ENCODE peak calls at places on chromosomes 11 and 22, in eight cellular contexts. One of them, this sample, is unnamed.

GRCh38 chr11:93608280-93608862 is 53.1 kb upstream of the CEP295 start:
- DNase-seq in AG04449: no peak
- DNase-seq in astrocyte of the spinal cord: no peak
- DNase-seq in GM20000: no peak
- DNase-seq in thyroid gland: no peak
- DNase-seq in MM.1S: no peak
- DNase-seq in endothelial cell: no peak
- DNase-seq in heart left ventricle: no peak
- DNase-seq in this sample: no peak

GRCh38 chr11:73177380-73178091 is 35.4 kb upstream of the FCHSD2 start:
- DNase-seq in AG04449: no peak
- DNase-seq in astrocyte of the spinal cord: no peak
- DNase-seq in GM20000: no peak
- DNase-seq in thyroid gland: no peak
- DNase-seq in MM.1S: no peak
- DNase-seq in endothelial cell: no peak
- DNase-seq in heart left ventricle: peak; percentile 76
- DNase-seq in this sample: no peak

GRCh38 chr22:44732017-44732561 is 20.3 kb upstream of the ARHGAP8 start:
- DNase-seq in AG04449: no peak
- DNase-seq in astrocyte of the spinal cord: no peak
- DNase-seq in GM20000: no peak
- DNase-seq in thyroid gland: no peak
- DNase-seq in MM.1S: no peak
- DNase-seq in endothelial cell: no peak
- DNase-seq in heart left ventricle: no peak
- DNase-seq in this sample: no peak

GRCh38 chr11:64743591-64744543 is at the start of gene RASGRP2:
- DNase-seq in AG04449: no peak
- DNase-seq in astrocyte of the spinal cord: no peak
- DNase-seq in GM20000: peak; percentile 87
- DNase-seq in thyroid gland: peak; percentile 56
- DNase-seq in MM.1S: no peak
- DNase-seq in endothelial cell: peak; percentile 90
- DNase-seq in heart left ventricle: peak; percentile 96
- DNase-seq in this sample: peak; percentile 83

GRCh38 chr11:35343033-35343598 is 76.2 kb downstream of the SLC1A2 start:
- DNase-seq in AG04449: no peak
- DNase-seq in astrocyte of the spinal cord: no peak
- DNase-seq in GM20000: peak; percentile 8
- DNase-seq in thyroid gland: no peak
- DNase-seq in MM.1S: peak; percentile 26
- DNase-seq in endothelial cell: no peak
- DNase-seq in heart left ventricle: no peak
- DNase-seq in this sample: no peak

GRCh38 chr22:29310065-29310862 is 3.8 kb downstream of the GAS2L1 start:
- DNase-seq in AG04449: no peak
- DNase-seq in astrocyte of the spinal cord: no peak
- DNase-seq in GM20000: peak; percentile 32
- DNase-seq in thyroid gland: peak; percentile 61
- DNase-seq in MM.1S: no peak
- DNase-seq in endothelial cell: no peak
- DNase-seq in heart left ventricle: no peak
- DNase-seq in this sample: peak; percentile 48

GRCh38 chr11:2440646-2441045 is 3.7 kb downstream of the TRPM5 start:
- DNase-seq in AG04449: no peak
- DNase-seq in astrocyte of the spinal cord: no peak
- DNase-seq in GM20000: no peak
- DNase-seq in thyroid gland: no peak
- DNase-seq in MM.1S: no peak
- DNase-seq in endothelial cell: no peak
- DNase-seq in heart left ventricle: peak; percentile 54
- DNase-seq in this sample: no peak

GRCh38 chr11:80700386-80700785 is 1259.6 kb upstream of the TENM4 start:
- DNase-seq in AG04449: no peak
- DNase-seq in astrocyte of the spinal cord: no peak
- DNase-seq in GM20000: no peak
- DNase-seq in thyroid gland: no peak
- DNase-seq in MM.1S: no peak
- DNase-seq in endothelial cell: no peak
- DNase-seq in heart left ventricle: no peak
- DNase-seq in this sample: no peak

GRCh38 chr11:126817096-126817495 is 183.5 kb downstream of the KIRREL3 start:
- DNase-seq in AG04449: no peak
- DNase-seq in astrocyte of the spinal cord: peak; percentile 22
- DNase-seq in GM20000: no peak
- DNase-seq in thyroid gland: no peak
- DNase-seq in MM.1S: no peak
- DNase-seq in endothelial cell: no peak
- DNase-seq in heart left ventricle: no peak
- DNase-seq in this sample: no peak

GRCh38 chr22:43099095-43099494 is 9.9 kb upstream of the TTLL1 start:
- DNase-seq in AG04449: no peak
- DNase-seq in astrocyte of the spinal cord: no peak
- DNase-seq in GM20000: no peak
- DNase-seq in thyroid gland: no peak
- DNase-seq in MM.1S: no peak
- DNase-seq in endothelial cell: no peak
- DNase-seq in heart left ventricle: no peak
- DNase-seq in this sample: no peak

GRCh38 chr22:22928666-22929380 is 41.2 kb downstream of the IGLL5 start:
- DNase-seq in AG04449: no peak
- DNase-seq in astrocyte of the spinal cord: no peak
- DNase-seq in GM20000: peak; percentile 83
- DNase-seq in thyroid gland: no peak
- DNase-seq in MM.1S: peak; percentile 100
- DNase-seq in endothelial cell: no peak
- DNase-seq in heart left ventricle: peak; percentile 63
- DNase-seq in this sample: peak; percentile 89

GRCh38 chr22:19965771-19966709 is 24.4 kb upstream of the TXNRD2 start:
- DNase-seq in AG04449: no peak
- DNase-seq in astrocyte of the spinal cord: no peak
- DNase-seq in GM20000: no peak
- DNase-seq in thyroid gland: peak; percentile 71
- DNase-seq in MM.1S: no peak
- DNase-seq in endothelial cell: peak; percentile 56
- DNase-seq in heart left ventricle: no peak
- DNase-seq in this sample: no peak
- TF ChIP-seq CTCF in AG04449: peak; percentile 45
- TF ChIP-seq CTCF in astrocyte of the spinal cord: peak; percentile 54
- TF ChIP-seq CTCF in GM20000: no peak
- TF ChIP-seq CTCF in thyroid gland: peak; percentile 12
- TF ChIP-seq CTCF in MM.1S: peak; percentile 26
- TF ChIP-seq CTCF in endothelial cell: peak; percentile 66
- TF ChIP-seq CTCF in heart left ventricle: no peak
- TF ChIP-seq CTCF in this sample: peak; percentile 18

GRCh38 chr11:86245369-86246292 is 1.1 kb downstream of the EED start:
- DNase-seq in AG04449: no peak
- DNase-seq in astrocyte of the spinal cord: peak; percentile 18
- DNase-seq in GM20000: peak; percentile 31
- DNase-seq in thyroid gland: no peak
- DNase-seq in MM.1S: no peak
- DNase-seq in endothelial cell: peak; percentile 18
- DNase-seq in heart left ventricle: no peak
- DNase-seq in this sample: peak; percentile 31

GRCh38 chr11:86249307-86250098 is 5.0 kb downstream of the EED start:
- DNase-seq in AG04449: no peak
- DNase-seq in astrocyte of the spinal cord: no peak
- DNase-seq in GM20000: no peak
- DNase-seq in thyroid gland: no peak
- DNase-seq in MM.1S: no peak
- DNase-seq in endothelial cell: no peak
- DNase-seq in heart left ventricle: no peak
- DNase-seq in this sample: no peak

GRCh38 chr11:86246293-86246675 is 1.7 kb downstream of the EED start:
- DNase-seq in AG04449: no peak
- DNase-seq in astrocyte of the spinal cord: no peak
- DNase-seq in GM20000: no peak
- DNase-seq in thyroid gland: no peak
- DNase-seq in MM.1S: no peak
- DNase-seq in endothelial cell: no peak
- DNase-seq in heart left ventricle: no peak
- DNase-seq in this sample: no peak

GRCh38 chr11:86248609-86249008 is 4.1 kb downstream of the EED start:
- DNase-seq in AG04449: no peak
- DNase-seq in astrocyte of the spinal cord: no peak
- DNase-seq in GM20000: no peak
- DNase-seq in thyroid gland: no peak
- DNase-seq in MM.1S: no peak
- DNase-seq in endothelial cell: no peak
- DNase-seq in heart left ventricle: no peak
- DNase-seq in this sample: no peak

DNA sequence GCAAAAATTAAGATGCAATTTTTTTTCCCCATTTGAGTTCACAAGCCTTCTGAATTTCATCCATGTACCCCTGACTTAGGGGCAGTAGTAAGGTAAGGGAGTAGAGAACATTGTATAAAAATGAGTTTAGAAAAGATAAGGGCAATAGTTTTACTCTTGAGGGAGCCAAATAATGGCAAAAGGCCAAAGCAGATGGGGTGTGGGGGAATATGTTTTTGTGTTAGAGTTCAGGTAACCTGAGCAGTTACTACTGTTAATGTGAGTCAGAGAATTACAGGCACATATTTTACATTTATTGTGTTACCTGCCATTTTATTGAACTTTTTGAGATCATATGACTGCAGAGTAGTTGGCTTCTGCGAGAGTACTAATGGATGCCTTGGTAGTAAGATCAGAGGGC is 3.1 kb downstream of the EED start:
- DNase-seq in AG04449: no peak
- DNase-seq in astrocyte of the spinal cord: no peak
- DNase-seq in GM20000: no peak
- DNase-seq in thyroid gland: no peak
- DNase-seq in MM.1S: no peak
- DNase-seq in endothelial cell: no peak
- DNase-seq in heart left ventricle: no peak
- DNase-seq in this sample: no peak
- TF ChIP-seq CTCF in AG04449: no peak
- TF ChIP-seq CTCF in astrocyte of the spinal cord: no peak
- TF ChIP-seq CTCF in GM20000: no peak
- TF ChIP-seq CTCF in thyroid gland: no peak
- TF ChIP-seq CTCF in MM.1S: no peak
- TF ChIP-seq CTCF in endothelial cell: no peak
- TF ChIP-seq CTCF in heart left ventricle: no peak
- TF ChIP-seq CTCF in this sample: no peak

GRCh38 chr11:117816846-117817212 is 7.7 kb downstream of the FXYD2 start:
- DNase-seq in AG04449: no peak
- DNase-seq in astrocyte of the spinal cord: no peak
- DNase-seq in GM20000: no peak
- DNase-seq in thyroid gland: no peak
- DNase-seq in MM.1S: no peak
- DNase-seq in endothelial cell: no peak
- DNase-seq in heart left ventricle: peak; percentile 67
- DNase-seq in this sample: no peak

GRCh38 chr11:117816151-117816741 is 8.3 kb downstream of the FXYD2 start:
- DNase-seq in AG04449: no peak
- DNase-seq in astrocyte of the spinal cord: no peak
- DNase-seq in GM20000: no peak
- DNase-seq in thyroid gland: peak; percentile 60
- DNase-seq in MM.1S: no peak
- DNase-seq in endothelial cell: no peak
- DNase-seq in heart left ventricle: peak; percentile 58
- DNase-seq in this sample: no peak

GRCh38 chr11:117819096-117820040 is 5.2 kb downstream of the FXYD2 start:
- DNase-seq in AG04449: no peak
- DNase-seq in astrocyte of the spinal cord: peak; percentile 71
- DNase-seq in GM20000: no peak
- DNase-seq in thyroid gland: peak; percentile 74
- DNase-seq in MM.1S: peak; percentile 39
- DNase-seq in endothelial cell: peak; percentile 85
- DNase-seq in heart left ventricle: peak; percentile 80
- DNase-seq in this sample: no peak

GRCh38 chr11:117818036-117818858 is 6.3 kb downstream of the FXYD2 start:
- DNase-seq in AG04449: no peak
- DNase-seq in astrocyte of the spinal cord: peak; percentile 37
- DNase-seq in GM20000: peak; percentile 56
- DNase-seq in thyroid gland: no peak
- DNase-seq in MM.1S: no peak
- DNase-seq in endothelial cell: no peak
- DNase-seq in heart left ventricle: no peak
- DNase-seq in this sample: peak; percentile 71

GRCh38 chr11:117817213-117818035 is 7.1 kb downstream of the FXYD2 start:
- DNase-seq in AG04449: no peak
- DNase-seq in astrocyte of the spinal cord: peak; percentile 77
- DNase-seq in GM20000: peak; percentile 68
- DNase-seq in thyroid gland: peak; percentile 88
- DNase-seq in MM.1S: peak; percentile 79
- DNase-seq in endothelial cell: peak; percentile 90
- DNase-seq in heart left ventricle: peak; percentile 88
- DNase-seq in this sample: peak; percentile 71
- TF ChIP-seq CTCF in AG04449: peak; percentile 94
- TF ChIP-seq CTCF in astrocyte of the spinal cord: peak; percentile 99
- TF ChIP-seq CTCF in GM20000: peak; percentile 89
- TF ChIP-seq CTCF in thyroid gland: peak; percentile 99
- TF ChIP-seq CTCF in MM.1S: peak; percentile 99
- TF ChIP-seq CTCF in endothelial cell: peak; percentile 100
- TF ChIP-seq CTCF in heart left ventricle: peak; percentile 99
- TF ChIP-seq CTCF in this sample: peak; percentile 96

DNA sequence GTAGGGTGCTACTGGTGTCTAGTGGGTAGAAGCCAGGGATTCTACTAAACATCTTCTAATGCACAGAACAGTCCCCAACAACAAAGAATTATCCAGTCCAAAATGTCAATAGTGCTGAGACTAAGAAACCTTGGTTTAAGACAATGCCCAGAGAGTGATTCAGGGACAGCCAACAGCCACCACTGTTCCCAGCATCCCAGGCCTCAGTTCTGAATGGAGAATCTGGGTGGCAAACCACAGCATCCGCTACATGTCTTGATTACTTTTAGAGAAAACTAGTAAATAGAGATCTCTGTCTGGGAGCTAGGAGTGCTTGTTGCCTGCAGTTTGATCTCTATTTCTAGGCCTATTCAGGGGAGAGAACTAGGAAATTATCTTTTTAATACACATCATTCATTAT is 20.9 kb upstream of the SIK2 start:
- DNase-seq in AG04449: no peak
- DNase-seq in astrocyte of the spinal cord: no peak
- DNase-seq in GM20000: no peak
- DNase-seq in thyroid gland: no peak
- DNase-seq in MM.1S: no peak
- DNase-seq in endothelial cell: no peak
- DNase-seq in heart left ventricle: no peak
- DNase-seq in this sample: no peak
- TF ChIP-seq CTCF in AG04449: no peak
- TF ChIP-seq CTCF in astrocyte of the spinal cord: no peak
- TF ChIP-seq CTCF in GM20000: no peak
- TF ChIP-seq CTCF in thyroid gland: no peak
- TF ChIP-seq CTCF in MM.1S: no peak
- TF ChIP-seq CTCF in endothelial cell: no peak
- TF ChIP-seq CTCF in heart left ventricle: no peak
- TF ChIP-seq CTCF in this sample: no peak